ENCODE peak calls at places on chromosomes 12 and 14, in five cellular contexts. One of them, this sample, is unnamed.

GRCh38 chr12:115598827-115599226 is 678.7 kb downstream of the MED13L start:
- DNase-seq in adrenal gland: no peak
- DNase-seq in body of pancreas: no peak
- DNase-seq in A549: no peak
- DNase-seq in testis: peak; percentile 54
- DNase-seq in this sample: no peak

GRCh38 chr12:29102739-29103138 is 46.3 kb upstream of the FAR2 start:
- DNase-seq in adrenal gland: no peak
- DNase-seq in A549: no peak
- DNase-seq in testis: no peak
- DNase-seq in body of pancreas: no peak
- DNase-seq in this sample: no peak

GRCh38 chr12:6295187-6295811 is 15.2 kb upstream of the PLEKHG6 start:
- DNase-seq in adrenal gland: peak; percentile 59
- DNase-seq in testis: no peak
- DNase-seq in body of pancreas: peak; percentile 63
- DNase-seq in A549: peak; percentile 93
- DNase-seq in this sample: peak; percentile 48

GRCh38 chr12:685388-685787 is 22.1 kb upstream of the NINJ2 start:
- DNase-seq in testis: peak; percentile 45
- DNase-seq in adrenal gland: no peak
- DNase-seq in body of pancreas: no peak
- DNase-seq in A549: no peak
- DNase-seq in this sample: no peak

GRCh38 chr12:4908694-4909396 is 860 bp upstream of the KCNA1 start:
- DNase-seq in body of pancreas: no peak
- DNase-seq in adrenal gland: no peak
- DNase-seq in testis: no peak
- DNase-seq in A549: no peak
- DNase-seq in this sample: no peak

GRCh38 chr12:131827961-131828534 is at the start of gene MMP17:
- DNase-seq in body of pancreas: no peak
- DNase-seq in A549: peak; percentile 56
- DNase-seq in testis: peak; percentile 70
- DNase-seq in adrenal gland: no peak
- DNase-seq in this sample: no peak

GRCh38 chr12:24724765-24725307 is 224.1 kb downstream of the BCAT1 start:
- DNase-seq in adrenal gland: no peak
- DNase-seq in body of pancreas: no peak
- DNase-seq in A549: no peak
- DNase-seq in testis: no peak
- DNase-seq in this sample: no peak

GRCh38 chr14:100688598-100689499 is 37.8 kb upstream of the DLK1 start:
- DNase-seq in testis: no peak
- DNase-seq in body of pancreas: no peak
- DNase-seq in adrenal gland: no peak
- DNase-seq in A549: no peak
- DNase-seq in this sample: no peak

GRCh38 chr14:63287661-63288483 is 30.9 kb downstream of the GPHB5 start:
- DNase-seq in testis: no peak
- DNase-seq in body of pancreas: no peak
- DNase-seq in adrenal gland: no peak
- DNase-seq in A549: no peak
- DNase-seq in this sample: no peak

GRCh38 chr14:103418508-103418818 is 33.2 kb downstream of the MARK3 start:
- DNase-seq in A549: no peak
- DNase-seq in body of pancreas: no peak
- DNase-seq in testis: no peak
- DNase-seq in adrenal gland: no peak
- DNase-seq in this sample: no peak

GRCh38 chr14:92688434-92689375 is 59.7 kb downstream of the LGMN start:
- DNase-seq in adrenal gland: no peak
- DNase-seq in A549: no peak
- DNase-seq in testis: no peak
- DNase-seq in body of pancreas: peak; percentile 55
- DNase-seq in this sample: peak; percentile 49

GRCh38 chr14:103057028-103057371 is 349 bp downstream of the CDC42BPB start:
- DNase-seq in adrenal gland: no peak
- DNase-seq in body of pancreas: peak; percentile 41
- DNase-seq in testis: no peak
- DNase-seq in A549: no peak
- DNase-seq in this sample: no peak

GRCh38 chr12:64656429-64656828 is 46.1 kb downstream of the RASSF3 start:
- DNase-seq in testis: no peak
- DNase-seq in adrenal gland: no peak
- DNase-seq in A549: no peak
- DNase-seq in body of pancreas: peak; percentile 42
- DNase-seq in this sample: peak; percentile 51

GRCh38 chr14:102050625-102051024 is 36.2 kb downstream of the HSP90AA1 start:
- DNase-seq in adrenal gland: peak; percentile 77
- DNase-seq in testis: no peak
- DNase-seq in body of pancreas: no peak
- DNase-seq in A549: no peak
- DNase-seq in this sample: no peak

GRCh38 chr12:123744836-123745235 is 17.3 kb upstream of the DNAH10 start:
- DNase-seq in body of pancreas: no peak
- DNase-seq in A549: no peak
- DNase-seq in testis: peak; percentile 77
- DNase-seq in adrenal gland: no peak
- DNase-seq in this sample: no peak

DNA sequence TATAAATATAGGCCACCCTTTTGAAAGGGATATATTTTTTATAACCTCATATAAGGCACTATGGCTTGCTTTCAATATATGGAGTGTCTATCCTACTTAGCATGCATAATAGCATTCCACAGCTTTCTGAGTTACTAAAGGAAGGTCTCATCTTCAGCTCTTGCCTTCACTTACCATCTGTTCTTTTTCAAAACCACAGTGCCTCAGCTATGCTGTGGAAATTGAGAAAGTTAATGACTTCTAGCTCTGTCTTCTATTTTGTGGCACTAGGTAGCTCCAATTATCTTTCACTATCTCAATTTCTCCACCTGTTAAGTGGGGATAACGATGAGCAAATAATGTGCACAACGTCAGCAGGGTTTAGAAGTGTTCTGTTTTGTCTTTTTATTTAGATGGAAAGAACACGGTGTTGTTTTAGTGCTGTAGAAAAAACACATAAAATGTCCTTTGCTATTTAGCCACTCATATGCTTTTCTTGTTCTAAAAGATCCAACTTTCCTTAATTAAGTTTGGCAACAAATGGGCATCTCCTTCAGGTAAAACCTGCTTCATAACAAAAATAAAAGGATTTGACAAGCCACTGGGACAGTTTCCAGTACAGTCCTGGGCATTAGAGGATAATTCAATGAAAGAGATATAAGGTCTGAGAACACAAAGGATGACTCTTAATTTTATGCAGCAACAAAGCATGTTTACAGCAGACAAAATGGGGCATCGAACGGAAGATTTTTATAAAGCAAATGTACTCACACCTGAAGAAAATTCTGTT is 462.0 kb upstream of the SYT1 start:
- DNase-seq in body of pancreas: no peak
- DNase-seq in A549: no peak
- DNase-seq in testis: no peak
- DNase-seq in adrenal gland: no peak
- DNase-seq in this sample: no peak
- H3K27ac ChIP-seq in body of pancreas: no peak overlapping the region
- H3K27ac ChIP-seq in A549: peak overlapping the region; percentile 8
- H3K27ac ChIP-seq in testis: no peak overlapping the region
- H3K27ac ChIP-seq in adrenal gland: no peak overlapping the region
- H3K27ac ChIP-seq in this sample: no peak overlapping the region

GRCh38 chr12:107092669-107093546 is 441 bp downstream of the CRY1 start:
- DNase-seq in body of pancreas: peak; percentile 69
- DNase-seq in A549: peak; percentile 20
- DNase-seq in testis: peak; percentile 57
- DNase-seq in adrenal gland: peak; percentile 56
- DNase-seq in this sample: peak; percentile 44
- TF ChIP-seq CTCF in body of pancreas: no peak
- TF ChIP-seq CTCF in A549: no peak
- TF ChIP-seq CTCF in testis: no peak
- TF ChIP-seq CTCF in adrenal gland: no peak
- TF ChIP-seq CTCF in this sample: no peak

GRCh38 chr12:53756300-53757094 is 4.7 kb upstream of the CISTR start:
- DNase-seq in A549: no peak
- DNase-seq in testis: no peak
- DNase-seq in body of pancreas: no peak
- DNase-seq in adrenal gland: no peak
- DNase-seq in this sample: no peak

GRCh38 chr12:53757095-53757770 is 5.5 kb upstream of the CISTR start:
- DNase-seq in body of pancreas: peak; percentile 86
- DNase-seq in A549: peak; percentile 86
- DNase-seq in testis: peak; percentile 93
- DNase-seq in adrenal gland: peak; percentile 89
- DNase-seq in this sample: peak; percentile 85

GRCh38 chr12:53754196-53754595 is 2.4 kb upstream of the CISTR start:
- DNase-seq in A549: no peak
- DNase-seq in body of pancreas: no peak
- DNase-seq in adrenal gland: no peak
- DNase-seq in testis: no peak
- DNase-seq in this sample: no peak

GRCh38 chr12:53754633-53755261 is 3.0 kb upstream of the CISTR start:
- DNase-seq in body of pancreas: no peak
- DNase-seq in testis: no peak
- DNase-seq in A549: no peak
- DNase-seq in adrenal gland: no peak
- DNase-seq in this sample: peak; percentile 33

GRCh38 chr12:53755451-53756290 is 3.9 kb upstream of the CISTR start:
- DNase-seq in adrenal gland: no peak
- DNase-seq in A549: no peak
- DNase-seq in body of pancreas: no peak
- DNase-seq in testis: no peak
- DNase-seq in this sample: no peak
- H3K27ac ChIP-seq in adrenal gland: no peak overlapping the region
- H3K27ac ChIP-seq in A549: no peak overlapping the region
- H3K27ac ChIP-seq in body of pancreas: no peak overlapping the region
- H3K27ac ChIP-seq in testis: no peak overlapping the region
- H3K27ac ChIP-seq in this sample: no peak overlapping the region

DNA sequence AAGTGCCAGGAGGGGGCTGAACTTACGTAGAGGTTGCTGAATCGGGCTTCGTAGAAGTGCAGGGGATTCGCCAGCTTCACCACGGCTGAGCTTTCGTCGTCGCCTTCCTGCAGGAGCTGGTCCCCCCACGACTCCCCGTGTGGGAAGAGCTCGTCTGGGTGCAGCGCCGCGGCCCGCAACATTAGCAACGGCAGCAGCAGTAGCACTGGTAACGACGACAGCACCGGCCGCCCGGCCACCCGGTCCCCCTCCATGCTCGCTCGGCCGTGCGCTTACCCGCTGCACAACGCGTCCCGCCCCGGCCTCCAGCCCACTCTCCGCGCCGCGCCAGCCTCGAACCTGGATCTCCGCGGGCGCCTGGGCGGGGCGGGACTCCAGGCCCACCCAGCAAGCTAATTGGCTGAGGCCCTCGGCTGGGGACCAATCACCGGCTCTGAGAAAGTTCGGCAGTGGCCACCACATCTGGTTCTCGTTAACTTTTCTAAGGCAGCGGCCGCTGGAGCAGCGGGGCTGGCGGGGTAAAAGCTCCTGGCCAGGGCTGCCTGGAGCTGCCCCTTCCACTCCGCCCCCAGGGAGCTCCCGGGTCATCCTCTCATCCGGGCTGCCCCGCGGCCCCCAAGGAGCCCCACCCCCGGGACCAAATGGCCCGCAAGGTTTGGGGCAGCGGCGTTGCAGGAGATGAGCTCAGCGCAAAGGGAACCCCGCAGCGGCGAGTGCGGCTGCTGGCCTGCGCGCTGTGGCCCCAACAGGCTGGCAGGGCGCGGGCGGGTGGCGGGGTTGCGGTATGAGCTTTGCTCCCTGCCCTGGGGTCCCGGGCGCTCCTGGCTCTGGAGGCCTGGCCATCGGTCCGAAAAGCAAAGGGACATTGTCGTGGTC is at the start of gene NID2:
- DNase-seq in testis: peak; percentile 84
- DNase-seq in adrenal gland: peak; percentile 69
- DNase-seq in A549: peak; percentile 79
- DNase-seq in body of pancreas: peak; percentile 86
- DNase-seq in this sample: peak; percentile 51
- TF ChIP-seq CTCF in testis: no peak
- TF ChIP-seq CTCF in adrenal gland: no peak
- TF ChIP-seq CTCF in A549: no peak
- TF ChIP-seq CTCF in body of pancreas: no peak
- TF ChIP-seq CTCF in this sample: no peak

GRCh38 chr12:42285431-42285830 is 40.5 kb downstream of the ZCRB1 start:
- DNase-seq in testis: no peak
- DNase-seq in A549: no peak
- DNase-seq in adrenal gland: no peak
- DNase-seq in body of pancreas: no peak
- DNase-seq in this sample: no peak

GRCh38 chr12:42282301-42282700 is 43.6 kb downstream of the ZCRB1 start:
- DNase-seq in body of pancreas: no peak
- DNase-seq in adrenal gland: no peak
- DNase-seq in A549: no peak
- DNase-seq in testis: no peak
- DNase-seq in this sample: no peak

GRCh38 chr12:42284876-42285275 is 41.0 kb downstream of the ZCRB1 start:
- DNase-seq in adrenal gland: no peak
- DNase-seq in A549: no peak
- DNase-seq in body of pancreas: no peak
- DNase-seq in testis: no peak
- DNase-seq in this sample: no peak

GRCh38 chr12:42283739-42284138 is 42.2 kb downstream of the ZCRB1 start:
- DNase-seq in adrenal gland: no peak
- DNase-seq in testis: no peak
- DNase-seq in A549: no peak
- DNase-seq in body of pancreas: no peak
- DNase-seq in this sample: no peak

GRCh38 chr12:42284157-42284556 is 41.7 kb downstream of the ZCRB1 start:
- DNase-seq in adrenal gland: no peak
- DNase-seq in A549: no peak
- DNase-seq in body of pancreas: no peak
- DNase-seq in testis: no peak
- DNase-seq in this sample: no peak
- H3K27ac ChIP-seq in adrenal gland: no peak overlapping the region
- H3K27ac ChIP-seq in A549: no peak overlapping the region
- H3K27ac ChIP-seq in body of pancreas: no peak overlapping the region
- H3K27ac ChIP-seq in testis: no peak overlapping the region
- H3K27ac ChIP-seq in this sample: no peak overlapping the region